ENCODE peak calls at places on chromosomes 13 and 19, in four cellular contexts. Q, Z, J and P are unnamed samples.

GRCh38 chr19:51751655-51752054 is at the start of gene FPR1:
- DNase-seq in J (no peak), Z (no peak), Q (no peak), P (no peak)

GRCh38 chr19:1066251-1066747 is 668 bp upstream of the ARHGAP45 start:
- DNase-seq in Z (no peak), Q (no peak), J (no peak), P (no peak)

GRCh38 chr19:46970815-46971214 is 48.8 kb upstream of the NPAS1 start:
- DNase-seq in Z (no peak), J (no peak), Q (no peak), P (no peak)

GRCh38 chr13:46526763-46527162 is 26.2 kb upstream of the LRCH1 start:
- DNase-seq in J (no peak), Z (no peak), Q (no peak), P (peak; percentile 33)

GRCh38 chr13:113632706-113633484 is 25.1 kb downstream of the ATP4B start:
- DNase-seq in J (no peak), Q (peak; percentile 2), Z (no peak), P (no peak)

GRCh38 chr19:15675560-15675959 is 2.7 kb downstream of the CYP4F12 start:
- DNase-seq in Q (no peak), J (no peak), Z (no peak), P (no peak)

GRCh38 chr13:106566682-106567420 is 1.1 kb downstream of the ARGLU1 start:
- DNase-seq in J (peak; percentile 34), Z (peak; percentile 53), Q (peak; percentile 56), P (peak; percentile 65)

GRCh38 chr13:24348385-24348784 is 39.0 kb downstream of the C1QTNF9 start:
- DNase-seq in J (no peak), Q (no peak), Z (no peak), P (no peak)

GRCh38 chr13:100491164-100491847 is 97.3 kb downstream of the GGACT start:
- DNase-seq in Q (no peak), Z (no peak), J (no peak), P (no peak)

GRCh38 chr19:11480927-11481776 is at the start of gene ELAVL3:
- DNase-seq in Z (peak; percentile 40), Q (no peak), J (no peak), P (no peak)

GRCh38 chr13:99572131-99572530 is 70.9 kb downstream of the TM9SF2 start:
- DNase-seq in Q (no peak), Z (no peak), J (no peak), P (no peak)

GRCh38 chr13:84896128-84896527 is 903.1 kb downstream of the SLITRK6 start:
- DNase-seq in Z (peak; percentile 46), Q (no peak), J (peak; percentile 62), P (peak; percentile 35)

GRCh38 chr13:51738226-51738905 is 65.6 kb downstream of the DHRS12 start:
- DNase-seq in Q (no peak), Z (no peak), J (no peak), P (no peak)

GRCh38 chr19:17103177-17103576 is 27.6 kb downstream of the MYO9B start:
- DNase-seq in Q (no peak), Z (no peak), J (peak; percentile 25), P (no peak)

GRCh38 chr19:33677745-33678426 is 56.1 kb downstream of the CHST8 start:
- DNase-seq in Z (no peak), J (peak; percentile 19), Q (no peak), P (no peak)

GRCh38 chr13:112486386-112487126 is 101.4 kb downstream of the TUBGCP3 start:
- DNase-seq in J (no peak), Z (no peak), Q (no peak), P (no peak)

GRCh38 chr13:81639984-81640582 is 1299.2 kb upstream of the SPRY2 start:
- DNase-seq in Z (no peak), Q (no peak), J (peak; percentile 8), P (no peak)

GRCh38 chr13:25847145-25847544 is 204.7 kb downstream of the SHISA2 start:
- DNase-seq in Z (peak; percentile 11), Q (no peak), J (no peak), P (peak; percentile 10)

GRCh38 chr13:26950968-26951367 is 190.4 kb upstream of the GPR12 start:
- DNase-seq in Z (no peak), J (no peak), Q (no peak), P (no peak)

GRCh38 chr13:101611491-101612475 is 159.3 kb downstream of the ITGBL1 start:
- DNase-seq in Z (no peak), Q (no peak), J (no peak), P (no peak)

GRCh38 chr13:111120913-111121312 is 5.8 kb downstream of the ARHGEF7 start:
- DNase-seq in J (no peak), Z (no peak), Q (no peak), P (no peak)

GRCh38 chr13:111123221-111123620 is 8.1 kb downstream of the ARHGEF7 start:
- DNase-seq in Q (no peak), Z (no peak), J (no peak), P (no peak)

GRCh38 chr13:111121421-111121820 is 6.3 kb downstream of the ARHGEF7 start:
- DNase-seq in Q (no peak), J (no peak), Z (no peak), P (no peak)

GRCh38 chr13:111122631-111123030 is 7.5 kb downstream of the ARHGEF7 start:
- DNase-seq in Q (no peak), Z (no peak), J (no peak), P (no peak)

DNA sequence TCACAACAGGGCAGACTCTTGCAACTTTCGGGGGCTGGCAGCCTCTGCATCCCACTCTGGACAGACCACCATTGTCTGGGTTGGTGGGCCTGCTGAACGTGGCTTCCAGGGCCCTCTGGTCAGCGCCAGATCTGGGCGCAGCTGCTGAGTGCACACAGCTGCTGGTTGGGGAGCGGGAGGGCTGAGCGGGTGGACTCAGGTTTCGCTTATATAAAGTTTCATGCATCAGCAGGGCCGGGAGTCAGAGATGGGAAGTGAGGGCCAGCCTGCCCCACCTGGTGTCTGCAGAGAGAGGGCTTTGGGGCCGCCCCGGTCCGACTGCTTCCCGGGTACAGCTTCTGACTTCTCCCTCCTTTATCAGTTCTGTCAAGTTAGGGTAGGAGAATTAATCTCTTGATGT is 6.9 kb downstream of the ARHGEF7 start:
- DNase-seq in Z (no peak), Q (no peak), J (no peak), P (no peak)
- TF ChIP-seq CTCF in Z (no peak), Q (no peak), J (no peak), P (no peak)

GRCh38 chr19:20250627-20251026 is 83.6 kb downstream of the ZNF486 start:
- DNase-seq in Z (no peak), J (no peak), Q (no peak), P (no peak)

GRCh38 chr19:20243629-20244028 is 76.6 kb downstream of the ZNF486 start:
- DNase-seq in J (no peak), Z (no peak), Q (no peak), P (no peak)

GRCh38 chr19:20245309-20245708 is 78.3 kb downstream of the ZNF486 start:
- DNase-seq in Q (no peak), J (no peak), Z (no peak), P (no peak)

GRCh38 chr19:20244356-20244755 is 77.3 kb downstream of the ZNF486 start:
- DNase-seq in J (no peak), Z (peak; percentile 42), Q (no peak), P (no peak)

GRCh38 chr19:20247016-20247683 is 80.1 kb downstream of the ZNF486 start:
- DNase-seq in Q (no peak), J (peak; percentile 45), Z (peak; percentile 63), P (no peak)
- TF ChIP-seq CTCF in Q (peak; percentile 49), J (no peak), Z (peak; percentile 48), P (peak; percentile 19)

DNA sequence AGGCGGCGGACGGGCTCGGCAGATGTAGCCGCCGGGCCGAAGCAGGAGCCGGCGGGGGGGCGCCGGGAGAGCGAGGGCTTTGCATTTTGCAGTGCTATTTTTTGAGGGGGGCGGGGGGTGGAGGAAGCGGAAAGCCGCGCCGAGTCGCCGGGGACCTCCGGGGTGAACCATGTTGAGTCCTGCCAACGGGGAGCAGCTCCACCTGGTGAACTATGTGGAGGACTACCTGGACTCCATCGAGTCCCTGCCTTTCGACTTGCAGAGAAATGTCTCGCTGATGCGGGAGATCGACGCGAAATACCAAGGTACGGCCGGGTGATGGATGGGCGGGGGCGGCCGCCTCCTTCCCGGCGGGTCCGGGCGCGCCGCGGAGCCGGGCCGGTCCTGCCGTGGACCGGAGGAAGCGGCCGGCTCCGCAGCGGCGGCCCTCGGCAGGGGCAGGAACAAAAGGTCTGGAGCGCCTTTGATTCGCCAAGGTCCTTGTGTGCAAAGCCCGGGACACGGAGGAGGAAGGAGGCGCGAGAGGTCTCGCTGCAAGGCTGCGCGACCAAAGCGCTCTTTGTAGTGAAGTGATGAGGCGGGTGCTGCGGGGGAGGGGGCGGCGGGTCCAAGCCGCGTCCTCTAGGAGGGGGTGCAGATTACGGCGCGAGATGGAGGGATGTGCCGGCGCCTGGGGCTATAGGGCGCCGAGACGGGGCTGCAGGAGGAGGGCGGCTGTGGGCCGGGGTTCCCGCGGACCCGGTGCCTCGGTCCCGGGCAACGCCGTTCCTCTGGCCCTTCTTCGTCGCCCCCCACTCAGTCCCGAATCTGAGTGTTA is 689 bp downstream of the ING1 start:
- DNase-seq in Q (peak; percentile 68), Z (peak; percentile 85), J (peak; percentile 52), P (peak; percentile 46)
- TF ChIP-seq CTCF in Q (no peak), Z (peak; percentile 45), J (no peak), P (peak; percentile 39)

GRCh38 chr19:7832781-7833180 is 2.8 kb downstream of the EVI5L start:
- DNase-seq in Z (no peak), J (no peak), Q (no peak), P (no peak)

GRCh38 chr19:7830823-7831222 is 805 bp downstream of the EVI5L start:
- DNase-seq in J (no peak), Z (no peak), Q (no peak), P (no peak)

GRCh38 chr19:7832009-7832408 is 2.0 kb downstream of the EVI5L start:
- DNase-seq in Q (no peak), Z (no peak), J (no peak), P (no peak)

GRCh38 chr19:7830272-7830771 is 304 bp downstream of the EVI5L start:
- DNase-seq in Q (peak; percentile 72), J (no peak), Z (no peak), P (no peak)

DNA sequence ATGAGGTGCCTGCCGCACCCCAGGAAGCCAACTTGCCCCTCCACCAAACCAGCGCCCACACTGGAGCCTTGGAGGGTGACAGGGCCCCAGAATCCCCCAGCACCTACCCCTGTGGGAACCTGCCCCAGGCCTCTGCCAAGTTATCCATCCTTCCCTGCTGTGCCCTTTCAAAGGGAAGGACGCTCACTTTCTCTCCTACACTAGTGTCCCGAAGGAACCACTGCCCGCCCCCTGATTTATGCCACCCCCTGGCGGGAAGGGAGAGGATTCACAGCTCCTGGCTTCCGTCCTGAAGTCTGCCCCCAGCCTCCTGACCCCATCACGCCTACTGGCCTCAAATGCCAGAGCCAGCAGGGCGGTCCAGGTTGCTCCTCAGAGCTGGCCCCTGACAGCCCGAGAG is 1.4 kb downstream of the EVI5L start:
- DNase-seq in J (peak; percentile 51), Z (no peak), Q (no peak), P (no peak)
- TF ChIP-seq CTCF in J (no peak), Z (no peak), Q (no peak), P (no peak)

GRCh38 chr19:5826531-5827341 is 12.8 kb downstream of the FUT6 start:
- DNase-seq in Z (peak; percentile 59), J (no peak), Q (peak; percentile 94), P (peak; percentile 45)
- TF ChIP-seq CTCF in Z (no peak), J (no peak), Q (no peak), P (no peak)

GRCh38 chr19:18253716-18254115 is 20.5 kb downstream of the IQCN start:
- DNase-seq in J (no peak), Q (no peak), Z (peak; percentile 66), P (no peak)
- TF ChIP-seq CTCF in J (no peak), Q (no peak), Z (no peak), P (no peak)